ENCODE peak calls at places on chromosome 13, in seven cellular contexts. One of them, this sample, is unnamed. For H3K9me3, the result is how much of the 10 kb centered on the place peaks cover.

GRCh38 chr13:113836917-113837553 is 26.8 kb downstream of the GAS6 start:
- DNase-seq in keratinocyte: peak
- DNase-seq in kidney: peak
- DNase-seq in uterus: peak
- DNase-seq in stomach: peak
- DNase-seq in tibial artery: peak
- DNase-seq in heart left ventricle: peak
- DNase-seq in this sample: peak

GRCh38 chr13:75549262-75550158 is at the start of gene UCHL3:
- DNase-seq in keratinocyte: peak
- DNase-seq in kidney: peak
- DNase-seq in uterus: peak
- DNase-seq in stomach: peak
- DNase-seq in tibial artery: peak
- DNase-seq in heart left ventricle: peak
- DNase-seq in this sample: peak

GRCh38 chr13:76293346-76293745 is 592.9 kb downstream of the KCTD12 start:
- DNase-seq in keratinocyte: no peak
- DNase-seq in kidney: no peak
- DNase-seq in uterus: no peak
- DNase-seq in stomach: no peak
- DNase-seq in tibial artery: no peak
- DNase-seq in heart left ventricle: no peak
- DNase-seq in this sample: no peak

GRCh38 chr13:36986462-36987240 is 12.5 kb downstream of the ALG5 start:
- DNase-seq in keratinocyte: peak
- DNase-seq in kidney: no peak
- DNase-seq in uterus: no peak
- DNase-seq in stomach: no peak
- DNase-seq in tibial artery: no peak
- DNase-seq in heart left ventricle: no peak
- DNase-seq in this sample: no peak

GRCh38 chr13:36430247-36431203 is 1.8 kb upstream of the CCNA1 start:
- DNase-seq in keratinocyte: no peak
- DNase-seq in kidney: peak
- DNase-seq in uterus: peak
- DNase-seq in stomach: peak
- DNase-seq in tibial artery: peak
- DNase-seq in heart left ventricle: no peak
- DNase-seq in this sample: no peak

GRCh38 chr13:29707876-29708543 is 112.5 kb upstream of the SLC7A1 start:
- DNase-seq in keratinocyte: no peak
- DNase-seq in kidney: no peak
- DNase-seq in uterus: no peak
- DNase-seq in stomach: peak
- DNase-seq in tibial artery: no peak
- DNase-seq in heart left ventricle: peak
- DNase-seq in this sample: no peak

GRCh38 chr13:31947506-31947905 is 84.1 kb upstream of the FRY start:
- DNase-seq in keratinocyte: no peak
- DNase-seq in kidney: no peak
- DNase-seq in uterus: no peak
- DNase-seq in stomach: no peak
- DNase-seq in tibial artery: no peak
- DNase-seq in heart left ventricle: no peak
- DNase-seq in this sample: no peak

GRCh38 chr13:26872444-26873173 is 112.0 kb upstream of the GPR12 start:
- DNase-seq in keratinocyte: no peak
- DNase-seq in kidney: no peak
- DNase-seq in uterus: no peak
- DNase-seq in stomach: peak
- DNase-seq in tibial artery: no peak
- DNase-seq in heart left ventricle: peak
- DNase-seq in this sample: no peak

GRCh38 chr13:86174632-86175031 is 375.4 kb upstream of the SLITRK6 start:
- DNase-seq in keratinocyte: no peak
- DNase-seq in kidney: no peak
- DNase-seq in uterus: no peak
- DNase-seq in stomach: no peak
- DNase-seq in tibial artery: no peak
- DNase-seq in heart left ventricle: no peak
- DNase-seq in this sample: no peak

GRCh38 chr13:97257228-97257755 is 35.2 kb downstream of the MBNL2 start:
- DNase-seq in keratinocyte: no peak
- DNase-seq in kidney: no peak
- DNase-seq in uterus: no peak
- DNase-seq in stomach: no peak
- DNase-seq in tibial artery: no peak
- DNase-seq in heart left ventricle: no peak
- DNase-seq in this sample: no peak

GRCh38 chr13:55893541-55893940 is 1247.2 kb upstream of the PRR20A start:
- DNase-seq in keratinocyte: no peak
- DNase-seq in kidney: no peak
- DNase-seq in uterus: no peak
- DNase-seq in stomach: no peak
- DNase-seq in tibial artery: no peak
- DNase-seq in heart left ventricle: no peak
- DNase-seq in this sample: no peak

GRCh38 chr13:99033814-99034213 is 56.0 kb upstream of the DOCK9 start:
- DNase-seq in keratinocyte: no peak
- DNase-seq in kidney: no peak
- DNase-seq in uterus: no peak
- DNase-seq in stomach: no peak
- DNase-seq in tibial artery: no peak
- DNase-seq in heart left ventricle: no peak
- DNase-seq in this sample: no peak

GRCh38 chr13:35936579-35936978 is 194.6 kb downstream of the DCLK1 start:
- DNase-seq in keratinocyte: no peak
- DNase-seq in kidney: no peak
- DNase-seq in uterus: no peak
- DNase-seq in stomach: no peak
- DNase-seq in tibial artery: no peak
- DNase-seq in heart left ventricle: no peak
- DNase-seq in this sample: no peak

DNA sequence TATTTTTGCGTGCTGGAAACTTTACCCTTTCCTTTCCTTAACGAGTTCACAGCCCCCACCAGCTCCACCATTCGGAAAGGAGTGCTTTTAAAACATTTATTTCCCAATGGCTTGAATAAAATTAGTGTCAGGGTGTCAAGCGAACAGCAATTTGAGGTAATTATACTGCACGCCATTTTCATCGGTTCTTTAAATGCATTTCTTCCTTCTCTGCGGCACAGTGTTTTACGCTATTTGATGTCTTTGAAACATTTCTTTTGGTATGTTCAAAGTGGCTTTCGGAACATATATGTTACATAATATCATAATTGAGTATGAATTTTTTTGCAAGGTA is 319 bp upstream of the SLITRK1 start:
- DNase-seq in keratinocyte: no peak
- DNase-seq in kidney: no peak
- DNase-seq in uterus: no peak
- DNase-seq in stomach: no peak
- DNase-seq in tibial artery: no peak
- DNase-seq in heart left ventricle: no peak
- DNase-seq in this sample: no peak
- H3K4me3 ChIP-seq in keratinocyte: no peak
- H3K4me3 ChIP-seq in kidney: no peak
- H3K4me3 ChIP-seq in uterus: no peak
- H3K4me3 ChIP-seq in stomach: no peak
- H3K4me3 ChIP-seq in tibial artery: no peak
- H3K4me3 ChIP-seq in heart left ventricle: no peak
- H3K4me3 ChIP-seq in this sample: no peak

GRCh38 chr13:67438465-67438864 is 208.3 kb upstream of the PCDH9 start:
- DNase-seq in keratinocyte: no peak
- DNase-seq in kidney: no peak
- DNase-seq in uterus: no peak
- DNase-seq in stomach: no peak
- DNase-seq in tibial artery: no peak
- DNase-seq in heart left ventricle: no peak
- DNase-seq in this sample: no peak
- TF ChIP-seq CTCF in keratinocyte: no peak
- TF ChIP-seq CTCF in kidney: no peak
- TF ChIP-seq CTCF in uterus: no peak
- TF ChIP-seq CTCF in stomach: no peak
- TF ChIP-seq CTCF in tibial artery: no peak
- TF ChIP-seq CTCF in heart left ventricle: no peak
- TF ChIP-seq CTCF in this sample: no peak

GRCh38 chr13:19058566-19058965 is 123.1 kb downstream of the TUBA3C start:
- DNase-seq in keratinocyte: no peak
- DNase-seq in kidney: peak
- DNase-seq in uterus: no peak
- DNase-seq in stomach: no peak
- DNase-seq in tibial artery: no peak
- DNase-seq in heart left ventricle: no peak
- DNase-seq in this sample: no peak

GRCh38 chr13:19056984-19057490 is 124.6 kb downstream of the TUBA3C start:
- DNase-seq in keratinocyte: no peak
- DNase-seq in kidney: no peak
- DNase-seq in uterus: no peak
- DNase-seq in stomach: no peak
- DNase-seq in tibial artery: no peak
- DNase-seq in heart left ventricle: no peak
- DNase-seq in this sample: no peak

GRCh38 chr13:19055611-19056010 is 126.0 kb downstream of the TUBA3C start:
- DNase-seq in keratinocyte: no peak
- DNase-seq in kidney: no peak
- DNase-seq in uterus: no peak
- DNase-seq in stomach: no peak
- DNase-seq in tibial artery: no peak
- DNase-seq in heart left ventricle: no peak
- DNase-seq in this sample: no peak

GRCh38 chr13:19057588-19058340 is 123.9 kb downstream of the TUBA3C start:
- DNase-seq in keratinocyte: no peak
- DNase-seq in kidney: no peak
- DNase-seq in uterus: no peak
- DNase-seq in stomach: no peak
- DNase-seq in tibial artery: no peak
- DNase-seq in heart left ventricle: no peak
- DNase-seq in this sample: no peak

GRCh38 chr13:19056355-19056880 is 125.2 kb downstream of the TUBA3C start:
- DNase-seq in keratinocyte: no peak
- DNase-seq in kidney: no peak
- DNase-seq in uterus: no peak
- DNase-seq in stomach: no peak
- DNase-seq in tibial artery: no peak
- DNase-seq in heart left ventricle: no peak
- DNase-seq in this sample: no peak
- H3K9me3 ChIP-seq in keratinocyte: under half
- H3K9me3 ChIP-seq in kidney: under half
- H3K9me3 ChIP-seq in uterus: under half
- H3K9me3 ChIP-seq in stomach: under half
- H3K9me3 ChIP-seq in tibial artery: under half
- H3K9me3 ChIP-seq in heart left ventricle: under half
- H3K9me3 ChIP-seq in this sample: under half

DNA sequence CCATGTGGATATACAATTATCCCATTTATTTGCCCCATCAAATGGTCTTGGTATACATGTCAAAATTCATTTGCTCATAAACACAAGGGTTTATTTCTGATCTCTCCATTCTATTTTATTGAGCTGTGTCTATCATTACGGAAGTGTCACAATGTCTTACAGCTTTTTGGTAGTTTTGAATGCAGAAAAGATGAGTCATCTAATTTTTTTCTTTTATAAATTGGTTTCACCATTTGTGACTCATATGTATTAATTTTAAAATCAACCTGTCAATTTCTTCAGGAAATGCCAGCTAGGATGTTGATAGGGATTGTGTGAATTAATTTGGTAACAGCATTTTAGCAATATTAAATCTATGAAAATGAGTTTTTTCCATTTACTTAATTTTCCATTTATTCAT is 2549.4 kb downstream of the PCDH9 start:
- DNase-seq in keratinocyte: no peak
- DNase-seq in kidney: no peak
- DNase-seq in uterus: no peak
- DNase-seq in stomach: no peak
- DNase-seq in tibial artery: no peak
- DNase-seq in heart left ventricle: no peak
- DNase-seq in this sample: no peak
- H3K4me3 ChIP-seq in keratinocyte: no peak
- H3K4me3 ChIP-seq in kidney: no peak
- H3K4me3 ChIP-seq in uterus: no peak
- H3K4me3 ChIP-seq in stomach: no peak
- H3K4me3 ChIP-seq in tibial artery: no peak
- H3K4me3 ChIP-seq in heart left ventricle: no peak
- H3K4me3 ChIP-seq in this sample: no peak

DNA sequence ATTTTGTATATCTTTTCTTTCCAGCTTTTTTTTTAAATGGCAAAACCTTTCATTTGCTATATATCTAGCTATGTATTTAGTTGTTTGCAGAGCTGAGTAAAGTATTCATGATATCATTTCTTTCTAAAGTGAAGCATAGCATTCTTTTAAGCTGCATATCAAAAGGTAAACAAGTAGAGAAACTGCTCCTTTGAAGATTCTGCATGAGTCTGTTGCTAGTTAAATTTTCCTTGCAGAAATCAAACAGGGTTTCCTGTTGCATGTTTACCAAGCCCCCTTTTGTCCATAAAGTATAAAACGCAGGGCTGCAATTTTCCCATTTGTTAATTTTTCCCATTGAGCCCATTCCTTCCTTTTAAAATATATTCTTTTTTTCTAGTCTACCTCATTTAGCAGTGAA is 110.7 kb upstream of the ARGLU1 start:
- DNase-seq in keratinocyte: no peak
- DNase-seq in kidney: no peak
- DNase-seq in uterus: no peak
- DNase-seq in stomach: no peak
- DNase-seq in tibial artery: no peak
- DNase-seq in heart left ventricle: no peak
- DNase-seq in this sample: no peak
- TF ChIP-seq CTCF in keratinocyte: no peak
- TF ChIP-seq CTCF in kidney: no peak
- TF ChIP-seq CTCF in uterus: no peak
- TF ChIP-seq CTCF in stomach: no peak
- TF ChIP-seq CTCF in tibial artery: no peak
- TF ChIP-seq CTCF in heart left ventricle: no peak
- TF ChIP-seq CTCF in this sample: no peak

GRCh38 chr13:112332727-112333126 is 43.4 kb upstream of the SPACA7 start:
- DNase-seq in keratinocyte: no peak
- DNase-seq in kidney: peak
- DNase-seq in uterus: no peak
- DNase-seq in stomach: no peak
- DNase-seq in tibial artery: no peak
- DNase-seq in heart left ventricle: no peak
- DNase-seq in this sample: no peak
- H3K9me3 ChIP-seq in keratinocyte: under half
- H3K9me3 ChIP-seq in kidney: under half
- H3K9me3 ChIP-seq in uterus: under half
- H3K9me3 ChIP-seq in stomach: under half
- H3K9me3 ChIP-seq in tibial artery: under half
- H3K9me3 ChIP-seq in heart left ventricle: under half
- H3K9me3 ChIP-seq in this sample: under half

GRCh38 chr13:110869231-110869804 is 45.6 kb downstream of the ANKRD10 start:
- DNase-seq in keratinocyte: no peak
- DNase-seq in kidney: peak
- DNase-seq in uterus: no peak
- DNase-seq in stomach: no peak
- DNase-seq in tibial artery: no peak
- DNase-seq in heart left ventricle: peak
- DNase-seq in this sample: peak
- H3K4me3 ChIP-seq in keratinocyte: no peak
- H3K4me3 ChIP-seq in kidney: peak
- H3K4me3 ChIP-seq in uterus: peak
- H3K4me3 ChIP-seq in stomach: no peak
- H3K4me3 ChIP-seq in tibial artery: peak
- H3K4me3 ChIP-seq in heart left ventricle: peak
- H3K4me3 ChIP-seq in this sample: peak

GRCh38 chr13:51249767-51250741 is 27.9 kb downstream of the FAM124A start:
- DNase-seq in keratinocyte: no peak
- DNase-seq in kidney: no peak
- DNase-seq in uterus: no peak
- DNase-seq in stomach: no peak
- DNase-seq in tibial artery: no peak
- DNase-seq in heart left ventricle: no peak
- DNase-seq in this sample: no peak
- TF ChIP-seq CTCF in keratinocyte: peak
- TF ChIP-seq CTCF in kidney: peak
- TF ChIP-seq CTCF in uterus: no peak
- TF ChIP-seq CTCF in stomach: peak
- TF ChIP-seq CTCF in tibial artery: peak
- TF ChIP-seq CTCF in heart left ventricle: no peak
- TF ChIP-seq CTCF in this sample: peak